ENCODE peak calls at places on chromosomes 2 and 18, in five cellular contexts. One of them, this sample, is unnamed.

GRCh38 chr2:234038076-234038802 is 12.3 kb upstream of the SPP2 start:
- DNase-seq in AG10803: no peak
- DNase-seq in stimulated activated CD4-positive, alpha-beta T cell treated with anti-CD3 and anti-CD28 coated beads, Interleukin-12 subunit alpha, Interleukin-12 subunit beta, amount 100 ng/mL, for 48 hours: no peak
- DNase-seq in AG08396: no peak
- DNase-seq in globus pallidus: no peak
- DNase-seq in this sample: no peak

GRCh38 chr2:134231965-134232340 is 21.9 kb upstream of the MGAT5 start:
- DNase-seq in AG10803: peak
- DNase-seq in stimulated activated CD4-positive, alpha-beta T cell treated with anti-CD3 and anti-CD28 coated beads, Interleukin-12 subunit alpha, Interleukin-12 subunit beta, amount 100 ng/mL, for 48 hours: no peak
- DNase-seq in AG08396: peak
- DNase-seq in globus pallidus: no peak
- DNase-seq in this sample: peak

GRCh38 chr2:231521-232185 is 32.2 kb downstream of the SH3YL1 start:
- DNase-seq in AG10803: no peak
- DNase-seq in stimulated activated CD4-positive, alpha-beta T cell treated with anti-CD3 and anti-CD28 coated beads, Interleukin-12 subunit alpha, Interleukin-12 subunit beta, amount 100 ng/mL, for 48 hours: no peak
- DNase-seq in AG08396: no peak
- DNase-seq in globus pallidus: peak
- DNase-seq in this sample: no peak

GRCh38 chr2:176421291-176422050 is 152.2 kb downstream of the MTX2 start:
- DNase-seq in AG10803: no peak
- DNase-seq in stimulated activated CD4-positive, alpha-beta T cell treated with anti-CD3 and anti-CD28 coated beads, Interleukin-12 subunit alpha, Interleukin-12 subunit beta, amount 100 ng/mL, for 48 hours: no peak
- DNase-seq in AG08396: no peak
- DNase-seq in globus pallidus: no peak
- DNase-seq in this sample: peak

GRCh38 chr2:169361706-169362345 is 508 bp downstream of the LRP2 start:
- DNase-seq in AG10803: no peak
- DNase-seq in stimulated activated CD4-positive, alpha-beta T cell treated with anti-CD3 and anti-CD28 coated beads, Interleukin-12 subunit alpha, Interleukin-12 subunit beta, amount 100 ng/mL, for 48 hours: no peak
- DNase-seq in AG08396: peak
- DNase-seq in globus pallidus: no peak
- DNase-seq in this sample: no peak

GRCh38 chr18:74116628-74117554 is 30.7 kb downstream of the FBXO15 start:
- DNase-seq in AG10803: peak
- DNase-seq in stimulated activated CD4-positive, alpha-beta T cell treated with anti-CD3 and anti-CD28 coated beads, Interleukin-12 subunit alpha, Interleukin-12 subunit beta, amount 100 ng/mL, for 48 hours: no peak
- DNase-seq in AG08396: no peak
- DNase-seq in globus pallidus: no peak
- DNase-seq in this sample: peak

GRCh38 chr2:215144106-215144875 is 5.9 kb upstream of the ABCA12 start:
- DNase-seq in AG10803: no peak
- DNase-seq in stimulated activated CD4-positive, alpha-beta T cell treated with anti-CD3 and anti-CD28 coated beads, Interleukin-12 subunit alpha, Interleukin-12 subunit beta, amount 100 ng/mL, for 48 hours: no peak
- DNase-seq in AG08396: no peak
- DNase-seq in globus pallidus: no peak
- DNase-seq in this sample: no peak

GRCh38 chr18:52716926-52717325 is 376.9 kb downstream of the DCC start:
- DNase-seq in AG10803: peak
- DNase-seq in stimulated activated CD4-positive, alpha-beta T cell treated with anti-CD3 and anti-CD28 coated beads, Interleukin-12 subunit alpha, Interleukin-12 subunit beta, amount 100 ng/mL, for 48 hours: no peak
- DNase-seq in AG08396: no peak
- DNase-seq in globus pallidus: peak
- DNase-seq in this sample: no peak

GRCh38 chr2:200336980-200337615 is 30.6 kb downstream of the SPATS2L start:
- DNase-seq in AG10803: peak
- DNase-seq in stimulated activated CD4-positive, alpha-beta T cell treated with anti-CD3 and anti-CD28 coated beads, Interleukin-12 subunit alpha, Interleukin-12 subunit beta, amount 100 ng/mL, for 48 hours: no peak
- DNase-seq in AG08396: no peak
- DNase-seq in globus pallidus: no peak
- DNase-seq in this sample: peak

GRCh38 chr18:13147146-13147545 is 71.4 kb upstream of the LDLRAD4 start:
- DNase-seq in AG10803: no peak
- DNase-seq in stimulated activated CD4-positive, alpha-beta T cell treated with anti-CD3 and anti-CD28 coated beads, Interleukin-12 subunit alpha, Interleukin-12 subunit beta, amount 100 ng/mL, for 48 hours: no peak
- DNase-seq in AG08396: no peak
- DNase-seq in globus pallidus: no peak
- DNase-seq in this sample: no peak

GRCh38 chr2:86598966-86599365 is 24.7 kb downstream of the RNF103 start:
- DNase-seq in AG10803: no peak
- DNase-seq in stimulated activated CD4-positive, alpha-beta T cell treated with anti-CD3 and anti-CD28 coated beads, Interleukin-12 subunit alpha, Interleukin-12 subunit beta, amount 100 ng/mL, for 48 hours: no peak
- DNase-seq in AG08396: no peak
- DNase-seq in globus pallidus: no peak
- DNase-seq in this sample: no peak

GRCh38 chr2:217685255-217685605 is 317.6 kb downstream of the TNS1 start:
- DNase-seq in AG10803: peak
- DNase-seq in stimulated activated CD4-positive, alpha-beta T cell treated with anti-CD3 and anti-CD28 coated beads, Interleukin-12 subunit alpha, Interleukin-12 subunit beta, amount 100 ng/mL, for 48 hours: no peak
- DNase-seq in AG08396: peak
- DNase-seq in globus pallidus: no peak
- DNase-seq in this sample: peak

GRCh38 chr18:13267517-13267916 is 49.0 kb downstream of the LDLRAD4 start:
- DNase-seq in AG10803: peak
- DNase-seq in stimulated activated CD4-positive, alpha-beta T cell treated with anti-CD3 and anti-CD28 coated beads, Interleukin-12 subunit alpha, Interleukin-12 subunit beta, amount 100 ng/mL, for 48 hours: no peak
- DNase-seq in AG08396: no peak
- DNase-seq in globus pallidus: no peak
- DNase-seq in this sample: no peak

GRCh38 chr2:109611467-109612095 is 2.2 kb downstream of the SEPTIN10 start:
- DNase-seq in AG10803: peak
- DNase-seq in stimulated activated CD4-positive, alpha-beta T cell treated with anti-CD3 and anti-CD28 coated beads, Interleukin-12 subunit alpha, Interleukin-12 subunit beta, amount 100 ng/mL, for 48 hours: no peak
- DNase-seq in AG08396: no peak
- DNase-seq in globus pallidus: no peak
- DNase-seq in this sample: peak

GRCh38 chr2:9160732-9161131 is 45.9 kb upstream of the ASAP2 start:
- DNase-seq in AG10803: no peak
- DNase-seq in stimulated activated CD4-positive, alpha-beta T cell treated with anti-CD3 and anti-CD28 coated beads, Interleukin-12 subunit alpha, Interleukin-12 subunit beta, amount 100 ng/mL, for 48 hours: no peak
- DNase-seq in AG08396: no peak
- DNase-seq in globus pallidus: no peak
- DNase-seq in this sample: no peak

GRCh38 chr2:133235959-133236358 is 332.3 kb downstream of the NCKAP5 start:
- DNase-seq in AG10803: no peak
- DNase-seq in stimulated activated CD4-positive, alpha-beta T cell treated with anti-CD3 and anti-CD28 coated beads, Interleukin-12 subunit alpha, Interleukin-12 subunit beta, amount 100 ng/mL, for 48 hours: no peak
- DNase-seq in AG08396: no peak
- DNase-seq in globus pallidus: no peak
- DNase-seq in this sample: peak

GRCh38 chr18:5600376-5601071 is 56.7 kb upstream of the EPB41L3 start:
- DNase-seq in AG10803: peak
- DNase-seq in stimulated activated CD4-positive, alpha-beta T cell treated with anti-CD3 and anti-CD28 coated beads, Interleukin-12 subunit alpha, Interleukin-12 subunit beta, amount 100 ng/mL, for 48 hours: no peak
- DNase-seq in AG08396: no peak
- DNase-seq in globus pallidus: peak
- DNase-seq in this sample: peak

GRCh38 chr2:166764216-166764615 is 124.1 kb upstream of the XIRP2 start:
- DNase-seq in AG10803: no peak
- DNase-seq in stimulated activated CD4-positive, alpha-beta T cell treated with anti-CD3 and anti-CD28 coated beads, Interleukin-12 subunit alpha, Interleukin-12 subunit beta, amount 100 ng/mL, for 48 hours: no peak
- DNase-seq in AG08396: no peak
- DNase-seq in globus pallidus: no peak
- DNase-seq in this sample: no peak